ENCODE peak calls at places on chromosomes 12 and 14, in five cellular contexts. R is sigmoid colon, D is sciatic nerve, Q is breast epithelium, W is HEK293T. Z is an unnamed sample.

GRCh38 chr14:101223147-101223546 is 319.6 kb upstream of the RTL1 start:
- DNase-seq in W (no peak), D (peak), Q (no peak), R (peak), Z (peak)

GRCh38 chr12:131203666-131204415 is 250.1 kb downstream of the ADGRD1 start:
- DNase-seq in Q (no peak), R (no peak), W (no peak), D (peak), Z (no peak)

GRCh38 chr14:30607156-30607780 is 14.9 kb upstream of the SCFD1 start:
- DNase-seq in Q (no peak), R (no peak), D (no peak), W (no peak), Z (no peak)

GRCh38 chr14:96888158-96888557 is 91.0 kb downstream of the VRK1 start:
- DNase-seq in W (no peak), R (no peak), D (no peak), Q (no peak), Z (no peak)

GRCh38 chr14:53043107-53043704 is 92.4 kb upstream of the FERMT2 start:
- DNase-seq in D (no peak), W (no peak), Q (no peak), R (no peak), Z (no peak)

GRCh38 chr12:19276767-19277166 is 147.2 kb downstream of the PLEKHA5 start:
- DNase-seq in R (no peak), W (no peak), Q (no peak), D (no peak), Z (no peak)

GRCh38 chr14:39467889-39468524 is 35.8 kb upstream of the FBXO33 start:
- DNase-seq in Q (no peak), W (no peak), D (no peak), R (no peak), Z (peak)

GRCh38 chr14:76662580-76662979 is 98.7 kb upstream of the VASH1 start:
- DNase-seq in D (no peak), Q (no peak), R (no peak), W (no peak), Z (no peak)

GRCh38 chr12:14810953-14811483 is 3.0 kb downstream of the SMCO3 start:
- DNase-seq in R (no peak), Q (no peak), W (peak), D (no peak), Z (no peak)

GRCh38 chr14:25237845-25238244 is 187.9 kb upstream of the STXBP6 start:
- DNase-seq in R (no peak), W (peak), Q (no peak), D (no peak), Z (peak)

GRCh38 chr14:87745507-87746118 is 247.4 kb downstream of the GALC start:
- DNase-seq in W (peak), R (no peak), Q (no peak), D (no peak), Z (peak)

GRCh38 chr14:93269341-93270068 is 62.4 kb downstream of the UBR7 start:
- DNase-seq in Q (no peak), W (no peak), R (no peak), D (no peak), Z (no peak)

GRCh38 chr12:102023343-102023930 is 38.4 kb downstream of the WASHC3 start:
- DNase-seq in D (no peak), Q (no peak), R (no peak), W (no peak), Z (no peak)

GRCh38 chr12:96986883-96987523 is 79.9 kb downstream of the NEDD1 start:
- DNase-seq in Q (no peak), D (no peak), R (no peak), W (peak), Z (no peak)

GRCh38 chr12:76176935-76177334 is 92.5 kb upstream of the NAP1L1 start:
- DNase-seq in D (no peak), W (no peak), R (no peak), Q (no peak), Z (no peak)

GRCh38 chr12:94100254-94100653 is 48.1 kb upstream of the PLXNC1 start:
- DNase-seq in Q (no peak), W (no peak), D (no peak), R (no peak), Z (no peak)

GRCh38 chr14:103019236-103019635 is 38.1 kb downstream of the CDC42BPB start:
- DNase-seq in Q (peak), D (no peak), W (no peak), R (no peak), Z (no peak)

GRCh38 chr12:44484862-44485261 is 391.3 kb downstream of the NELL2 start:
- DNase-seq in Q (no peak), W (no peak), D (no peak), R (no peak), Z (no peak)

GRCh38 chr12:52631676-52632459 is 13.5 kb upstream of the KRT73 start:
- DNase-seq in D (no peak), R (no peak), W (no peak), Q (no peak), Z (no peak)

Z was measured in iPS DF 19.7.